ENCODE peak calls at places on chromosomes 13 and 19, in five cellular contexts. H is H1, I is IMR-90, D is trophoblast cell, V is mesenchymal stem cell. M is an unnamed sample.

GRCh38 chr13:80050252-80050651 is 290.7 kb downstream of the SPRY2 start:
- DNase-seq in H (no peak), I (peak), D (no peak), V (no peak), M (no peak)

GRCh38 chr13:32025730-32026129 is 5.8 kb upstream of the FRY start:
- DNase-seq in H (peak), I (no peak), D (no peak), V (no peak), M (peak)

GRCh38 chr13:49357694-49358093 is 86.2 kb downstream of the CAB39L start:
- DNase-seq in H (no peak), I (peak), D (peak), V (peak), M (no peak)

GRCh38 chr13:112062047-112062618 is 4.8 kb upstream of the SOX1 start:
- DNase-seq in H (no peak), I (no peak), D (no peak), V (no peak), M (no peak)

GRCh38 chr13:20525144-20525600 is 485 bp downstream of the CRYL1 start:
- DNase-seq in H (no peak), I (no peak), D (peak), V (peak), M (peak)

GRCh38 chr13:109986851-109987250 is 200.5 kb upstream of the IRS2 start:
- DNase-seq in H (no peak), I (no peak), D (no peak), V (no peak), M (no peak)

GRCh38 chr13:44575741-44576395 is at the start of gene TSC22D1:
- DNase-seq in H (no peak), I (peak), D (peak), V (peak), M (no peak)

GRCh38 chr13:32594339-32594738 is 8.1 kb downstream of the PDS5B start:
- DNase-seq in H (no peak), I (peak), D (no peak), V (no peak), M (no peak)

GRCh38 chr13:109764474-109765292 is 21.7 kb downstream of the IRS2 start:
- DNase-seq in H (no peak), I (peak), D (no peak), V (peak), M (no peak)

GRCh38 chr13:113585828-113586355 is 1.3 kb downstream of the TFDP1 start:
- DNase-seq in H (no peak), I (no peak), D (no peak), V (no peak), M (no peak)

GRCh38 chr13:113588394-113589111 is 4.0 kb downstream of the TFDP1 start:
- DNase-seq in H (no peak), I (no peak), D (no peak), V (no peak), M (no peak)

GRCh38 chr13:113584870-113585671 is 518 bp downstream of the TFDP1 start:
- DNase-seq in H (no peak), I (no peak), D (peak), V (no peak), M (no peak)

GRCh38 chr13:113584205-113584869 is at the start of gene TFDP1:
- DNase-seq in H (peak), I (peak), D (peak), V (peak), M (peak)

GRCh38 chr13:113586661-113587479 is 2.3 kb downstream of the TFDP1 start:
- DNase-seq in H (no peak), I (no peak), D (no peak), V (no peak), M (no peak)
- H4K91ac ChIP-seq in H (no peak), I (no peak), D (no peak), V (no peak), M (no peak)

GRCh38 chr19:53981408-53981998 is 9.9 kb upstream of the CACNG6 start:
- DNase-seq in H (no peak), I (no peak), D (no peak), V (no peak), M (no peak)

GRCh38 chr19:53977429-53977990 is 13.9 kb upstream of the CACNG6 start:
- DNase-seq in H (no peak), I (peak), D (peak), V (peak), M (peak)

GRCh38 chr19:53978975-53979801 is 12.2 kb upstream of the CACNG6 start:
- DNase-seq in H (no peak), I (no peak), D (no peak), V (no peak), M (no peak)

GRCh38 chr19:53980553-53981407 is 10.7 kb upstream of the CACNG6 start:
- DNase-seq in H (no peak), I (peak), D (no peak), V (peak), M (no peak)

GRCh38 chr19:53977991-53978731 is 13.3 kb upstream of the CACNG6 start:
- DNase-seq in H (peak), I (peak), D (peak), V (peak), M (peak)
- H3K4me3 ChIP-seq in H (peak), I (peak), D (peak), V (no peak), M (peak)

GRCh38 chr19:31416548-31416947 is 67.3 kb upstream of the TSHZ3 start:
- DNase-seq in H (no peak), I (no peak), D (no peak), V (no peak), M (no peak)
- H4K91ac ChIP-seq in H (peak), I (no peak), D (no peak), V (no peak), M (no peak)

DNA sequence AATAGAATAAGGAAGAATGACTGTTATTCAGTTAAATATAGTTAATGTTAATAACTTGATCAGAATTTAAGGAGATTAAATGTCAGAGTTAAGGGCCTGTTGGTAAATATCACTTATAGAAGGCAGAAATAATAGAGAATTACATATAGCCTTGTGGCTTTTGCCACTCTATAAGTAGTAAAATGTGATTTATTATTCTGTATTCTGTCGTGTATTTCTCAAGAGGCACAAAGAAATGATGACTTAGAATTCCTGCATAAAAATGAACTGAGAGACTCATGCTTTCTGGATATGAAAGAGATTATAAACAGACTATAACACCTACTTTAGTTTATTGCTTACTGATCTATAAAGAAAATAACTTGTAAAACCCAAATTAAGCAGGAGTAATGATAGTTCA is 40.1 kb downstream of the GPC6 start:
- DNase-seq in H (no peak), I (no peak), D (no peak), V (no peak), M (no peak)
- H3K4me3 ChIP-seq in H (no peak), I (no peak), D (no peak), V (no peak), M (no peak)

DNA sequence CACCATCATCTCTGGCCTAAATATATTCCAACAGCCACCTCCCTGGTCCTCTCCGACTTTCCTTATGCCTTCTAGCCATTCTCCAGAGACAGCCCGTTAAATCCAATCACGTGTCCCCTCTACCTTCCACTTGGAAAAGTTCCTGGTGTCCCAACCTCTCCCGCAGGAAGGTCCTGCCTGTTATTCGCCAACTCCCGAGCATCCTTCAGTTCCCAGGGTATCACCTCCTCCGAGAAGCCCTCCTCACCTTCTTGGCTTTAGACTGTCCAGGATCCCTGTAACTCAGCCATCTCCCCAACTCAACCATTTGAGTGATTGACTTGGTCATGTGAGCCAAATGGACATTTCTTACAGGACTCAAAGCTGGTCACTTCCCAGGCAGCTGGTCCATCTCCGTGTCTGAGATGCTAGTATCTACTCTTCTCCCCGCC is 28.1 kb upstream of the NANOS3 start:
- DNase-seq in H (no peak), I (no peak), D (peak), V (peak), M (no peak)
- H4K91ac ChIP-seq in H (no peak), I (peak), D (peak), V (peak), M (no peak)

DNA sequence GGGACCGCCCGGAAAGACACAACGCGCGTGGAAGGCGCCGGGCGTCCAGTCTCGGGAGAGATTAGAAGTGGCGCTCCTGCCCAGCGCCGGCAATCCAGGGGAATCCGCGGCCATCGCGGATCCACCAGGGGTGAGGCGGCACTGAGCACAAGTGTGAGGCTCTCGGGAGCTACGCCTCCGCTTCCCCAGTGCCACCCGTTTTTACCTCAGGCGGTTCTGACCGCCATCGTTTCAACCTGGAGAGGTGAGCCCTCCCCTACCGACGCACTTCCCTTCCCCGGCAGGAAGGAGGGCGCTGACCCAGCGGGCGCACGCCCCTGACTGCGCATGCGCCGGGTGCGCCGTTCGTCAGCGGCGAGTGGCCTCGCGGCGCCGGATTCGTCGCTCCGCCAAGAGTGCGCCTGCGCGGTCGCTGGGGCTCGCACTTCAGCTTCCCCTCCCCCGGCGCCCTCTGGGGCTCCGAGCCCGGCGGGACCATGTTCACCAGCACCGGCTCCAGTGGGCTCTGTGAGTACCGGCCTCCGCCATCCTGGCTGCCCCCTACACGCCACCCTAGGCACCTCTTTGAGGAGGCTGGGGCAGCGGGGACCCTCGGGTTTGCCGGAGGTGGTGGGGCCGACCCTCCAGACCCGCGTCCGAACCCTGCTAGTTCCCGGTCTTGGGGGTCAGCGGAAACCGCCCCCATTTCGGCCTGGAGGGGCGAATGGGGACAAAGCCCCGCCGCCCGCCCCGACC is at the start of gene UBAC2:
- DNase-seq in H (peak), I (peak), D (peak), V (peak), M (peak)
- H3K4me3 ChIP-seq in H (peak), I (peak), D (peak), V (peak), M (peak)

DNA sequence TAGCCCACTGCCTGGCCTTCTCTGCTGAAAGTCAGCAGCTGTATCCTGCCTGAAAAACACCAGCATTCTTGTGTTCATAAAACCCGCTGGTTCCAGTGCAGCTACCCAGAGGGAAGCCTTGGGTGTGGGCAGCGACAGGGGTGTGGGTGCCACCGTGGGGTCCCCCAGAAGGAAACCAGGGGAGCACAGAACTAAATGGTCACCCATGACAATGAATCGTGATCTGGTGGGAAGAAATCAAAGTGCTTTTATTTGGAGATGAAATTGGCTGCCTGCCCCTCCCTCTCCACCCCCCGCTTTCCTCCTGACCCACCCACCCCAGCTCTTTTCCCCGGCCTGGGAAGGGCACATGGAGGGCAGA is 13.7 kb downstream of the RASA3 start:
- DNase-seq in H (no peak), I (peak), D (no peak), V (peak), M (no peak)
- H4K91ac ChIP-seq in H (peak), I (peak), D (peak), V (peak), M (no peak)

DNA sequence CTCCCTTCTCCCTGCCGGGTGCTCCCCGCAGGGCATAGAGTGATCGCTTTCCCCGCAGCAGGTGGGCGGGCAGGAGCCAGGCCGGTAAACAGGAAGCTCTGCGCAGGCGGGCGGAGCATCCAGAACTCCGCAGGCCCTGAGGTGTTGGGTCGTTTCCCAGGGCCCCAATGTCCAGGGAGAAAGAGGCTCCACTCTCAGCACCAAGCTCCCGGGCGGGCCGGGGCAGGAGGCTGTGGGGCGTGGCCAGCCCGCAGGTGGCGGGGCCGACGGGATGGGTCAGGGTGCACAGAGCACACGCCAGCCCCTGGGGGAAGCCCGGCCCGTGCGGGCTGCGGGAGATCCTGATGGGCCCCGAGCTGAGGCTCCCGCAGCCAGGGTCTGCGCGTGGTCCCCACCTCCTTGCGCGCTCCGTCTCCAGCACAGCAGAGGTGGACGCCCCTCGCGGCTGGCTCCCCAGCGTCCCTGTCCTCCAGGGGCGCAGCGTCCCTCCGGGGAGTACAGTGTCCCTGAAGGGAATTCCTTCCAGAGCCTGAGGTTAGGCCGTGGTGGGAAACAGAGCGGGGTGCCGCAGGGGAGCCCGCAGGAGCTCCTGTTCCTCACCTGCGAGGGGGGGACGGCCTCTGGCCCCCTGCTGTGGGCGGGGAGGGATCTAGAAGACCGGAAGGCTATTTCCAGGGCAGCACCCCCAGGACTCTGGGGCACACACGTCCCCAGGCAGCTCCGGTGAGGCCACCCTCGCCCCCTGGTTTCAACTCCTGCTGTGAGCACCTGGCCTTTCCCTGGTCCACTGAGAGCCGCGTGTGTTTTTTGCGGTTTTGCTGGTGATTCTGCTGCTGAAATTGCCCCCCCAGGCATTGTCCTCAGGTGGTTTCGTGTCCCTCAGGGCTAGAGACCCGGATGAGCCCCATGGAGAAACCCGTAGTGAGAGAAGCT is 12.2 kb downstream of the PIP5K1C start:
- DNase-seq in H (no peak), I (no peak), D (peak), V (no peak), M (no peak)
- H3K4me3 ChIP-seq in H (peak), I (no peak), D (no peak), V (peak), M (peak)

GRCh38 chr19:43576479-43576878 is 878 bp downstream of the PINLYP start:
- DNase-seq in H (no peak), I (no peak), D (no peak), V (no peak), M (no peak)
- H4K91ac ChIP-seq in H (peak), I (no peak), D (no peak), V (peak), M (no peak)